ENCODE peak calls at places on chromosomes 11 and 22, in five cellular contexts. Y, K, M, T and Z are unnamed samples.

GRCh38 chr11:28666632-28667031 is 558.4 kb downstream of the METTL15 start:
- DNase-seq in Y (no peak), K (peak), M (no peak), T (no peak), Z (peak)

GRCh38 chr11:59191095-59191494 is 19.2 kb downstream of the DTX4 start:
- DNase-seq in Y (no peak), K (no peak), M (no peak), T (no peak), Z (no peak)

GRCh38 chr11:2913776-2914474 is 15.3 kb downstream of the PHLDA2 start:
- DNase-seq in Y (no peak), K (no peak), M (no peak), T (no peak), Z (no peak)

GRCh38 chr11:123454060-123454651 is 24.1 kb downstream of the GRAMD1B start:
- DNase-seq in Y (no peak), K (no peak), M (no peak), T (peak), Z (no peak)

GRCh38 chr22:35661377-35661937 is 13.2 kb downstream of the APOL6 start:
- DNase-seq in Y (no peak), K (no peak), M (no peak), T (peak), Z (no peak)

GRCh38 chr22:39284142-39284980 is 35.1 kb downstream of the RPL3 start:
- DNase-seq in Y (no peak), K (peak), M (no peak), T (no peak), Z (no peak)

GRCh38 chr11:104852811-104853210 is 45.4 kb downstream of the CASP12 start:
- DNase-seq in Y (no peak), K (no peak), M (no peak), T (no peak), Z (no peak)

GRCh38 chr11:131661137-131661536 is 290.7 kb downstream of the NTM start:
- DNase-seq in Y (no peak), K (no peak), M (no peak), T (no peak), Z (no peak)

GRCh38 chr11:57648791-57649735 is 649 bp downstream of the YPEL4 start:
- DNase-seq in Y (no peak), K (peak), M (no peak), T (peak), Z (no peak)

GRCh38 chr11:85822814-85823213 is 11.9 kb upstream of the SYTL2 start:
- DNase-seq in Y (no peak), K (no peak), M (no peak), T (no peak), Z (no peak)

GRCh38 chr11:101442171-101442570 is 141.6 kb downstream of the TRPC6 start:
- DNase-seq in Y (no peak), K (peak), M (peak), T (no peak), Z (no peak)

GRCh38 chr11:118883368-118884071 is at the start of gene CXCR5:
- DNase-seq in Y (no peak), K (no peak), M (no peak), T (peak), Z (no peak)

GRCh38 chr11:19426719-19427066 is 185.9 kb upstream of the E2F8 start:
- DNase-seq in Y (no peak), K (no peak), M (peak), T (no peak), Z (no peak)

GRCh38 chr11:122796128-122796717 is 42.1 kb upstream of the CRTAM start:
- DNase-seq in Y (peak), K (peak), M (no peak), T (peak), Z (no peak)

GRCh38 chr11:11155962-11156815 is 196.9 kb downstream of the CSNK2A3 start:
- DNase-seq in Y (peak), K (peak), M (no peak), T (peak), Z (no peak)

GRCh38 chr11:62602141-62603071 is 741 bp upstream of the MTA2 start:
- DNase-seq in Y (no peak), K (peak), M (no peak), T (no peak), Z (no peak)

GRCh38 chr22:30763815-30764686 is 69.4 kb downstream of the OSBP2 start:
- DNase-seq in Y (peak), K (peak), M (peak), T (peak), Z (peak)

GRCh38 chr22:46464296-46464695 is 73.1 kb downstream of the CELSR1 start:
- DNase-seq in Y (no peak), K (no peak), M (no peak), T (no peak), Z (no peak)

GRCh38 chr11:87369888-87370287 is 332.2 kb downstream of the TMEM135 start:
- DNase-seq in Y (no peak), K (peak), M (no peak), T (no peak), Z (no peak)

GRCh38 chr22:49664371-49664881 is 163.2 kb downstream of the BRD1 start:
- DNase-seq in Y (no peak), K (peak), M (no peak), T (no peak), Z (no peak)

GRCh38 chr11:122808494-122808893 is 29.8 kb upstream of the CRTAM start:
- DNase-seq in Y (no peak), K (peak), M (peak), T (no peak), Z (no peak)